ENCODE peak calls at places on chromosome 4, in seven cellular contexts. M is NK-92 treated with Interleukin-12 subunit alpha and Interleukin-12 subunit beta, amount 100 ng/mL, for 24 hours; P is anterior cingulate cortex; J is CD8-positive, alpha-beta T cell; Z is PC-9; U is GM03348; C is type B pancreatic cell. O is an unnamed sample.

GRCh38 chr4:39114436-39114835 is 52.4 kb downstream of the KLHL5 start:
- DNase-seq in P (no peak), U (no peak), C (no peak), M (no peak), J (no peak), Z (no peak), O (no peak)

GRCh38 chr4:7779194-7779768 is 160.4 kb downstream of the AFAP1 start:
- DNase-seq in Z (no peak), C (no peak), P (no peak), J (no peak), M (no peak), U (peak), O (peak)

GRCh38 chr4:13539047-13539720 is 5.1 kb downstream of the NKX3-2 start:
- DNase-seq in C (no peak), J (no peak), U (peak), M (no peak), Z (no peak), P (no peak), O (no peak)

GRCh38 chr4:102868153-102868781 is 525 bp upstream of the CISD2 start:
- DNase-seq in Z (peak), C (no peak), P (no peak), M (no peak), U (no peak), J (no peak), O (no peak)

GRCh38 chr4:24952667-24953066 is 39.8 kb upstream of the CCDC149 start:
- DNase-seq in Z (no peak), C (no peak), J (no peak), U (no peak), P (no peak), M (no peak), O (no peak)

GRCh38 chr4:21869978-21870745 is 78.4 kb downstream of the KCNIP4 start:
- DNase-seq in U (no peak), Z (no peak), P (no peak), M (no peak), J (no peak), C (no peak), O (no peak)

GRCh38 chr4:13543648-13544555 is at the start of gene NKX3-2:
- DNase-seq in P (no peak), M (no peak), Z (peak), J (no peak), U (peak), C (peak), O (no peak)

GRCh38 chr4:4302001-4302400 is 11.9 kb downstream of the ZBTB49 start:
- DNase-seq in U (no peak), J (no peak), Z (no peak), M (no peak), P (no peak), C (peak), O (no peak)

GRCh38 chr4:159977907-159978617 is 875.2 kb downstream of the RAPGEF2 start:
- DNase-seq in U (no peak), Z (no peak), P (no peak), C (no peak), J (no peak), M (no peak), O (no peak)